ENCODE peak calls at places on chromosomes 1 and 21, in five cellular contexts. V, J, A, R and X are unnamed samples.
A peak's percentile ranks its signal among the peaks of the same experiment; 100 is the strongest.

GRCh38 chr1:203681739-203682138 is 55.1 kb downstream of the ATP2B4 start:
- DNase-seq in J (no peak), R (no peak), A (no peak), V (no peak), X (no peak)

GRCh38 chr1:77126309-77126708 is 92.9 kb downstream of the PIGK start:
- DNase-seq in V (no peak), J (peak; percentile 81), R (no peak), A (peak; percentile 54), X (no peak)

GRCh38 chr1:192445849-192446489 is 129.2 kb downstream of the RGS21 start:
- DNase-seq in A (peak; percentile 30), V (no peak), J (peak; percentile 71), R (no peak), X (no peak)

GRCh38 chr1:69055223-69055622 is 512.5 kb upstream of the LRRC7 start:
- DNase-seq in R (no peak), J (peak; percentile 1), V (no peak), A (no peak), X (no peak)

GRCh38 chr1:97783762-97784161 is 137.1 kb downstream of the DPYD start:
- DNase-seq in J (no peak), R (no peak), V (no peak), A (no peak), X (no peak)

GRCh38 chr1:218803351-218803997 is 370.2 kb upstream of the LYPLAL1 start:
- DNase-seq in J (no peak), R (no peak), V (no peak), A (no peak), X (no peak)

GRCh38 chr1:61053712-61054608 is 28.4 kb upstream of the NFIA start:
- DNase-seq in R (peak; percentile 80), J (peak; percentile 24), V (peak; percentile 68), A (no peak), X (no peak)

GRCh38 chr1:24454684-24455091 is 39.1 kb downstream of the NIPAL3 start:
- DNase-seq in V (no peak), J (no peak), R (no peak), A (peak; percentile 12), X (no peak)

GRCh38 chr21:44876849-44877575 is 3.5 kb upstream of the PTTG1IP start:
- DNase-seq in A (no peak), J (no peak), V (no peak), R (no peak), X (no peak)

GRCh38 chr21:44875341-44875740 is 1.9 kb upstream of the PTTG1IP start:
- DNase-seq in R (no peak), J (peak; percentile 70), A (peak; percentile 26), V (no peak), X (no peak)

GRCh38 chr21:44881586-44881939 is 8.1 kb upstream of the PTTG1IP start:
- DNase-seq in R (peak; percentile 30), V (no peak), J (no peak), A (no peak), X (no peak)

GRCh38 chr21:44880762-44881585 is 7.5 kb upstream of the PTTG1IP start:
- DNase-seq in J (peak; percentile 66), R (peak; percentile 47), V (no peak), A (peak; percentile 80), X (no peak)

DNA sequence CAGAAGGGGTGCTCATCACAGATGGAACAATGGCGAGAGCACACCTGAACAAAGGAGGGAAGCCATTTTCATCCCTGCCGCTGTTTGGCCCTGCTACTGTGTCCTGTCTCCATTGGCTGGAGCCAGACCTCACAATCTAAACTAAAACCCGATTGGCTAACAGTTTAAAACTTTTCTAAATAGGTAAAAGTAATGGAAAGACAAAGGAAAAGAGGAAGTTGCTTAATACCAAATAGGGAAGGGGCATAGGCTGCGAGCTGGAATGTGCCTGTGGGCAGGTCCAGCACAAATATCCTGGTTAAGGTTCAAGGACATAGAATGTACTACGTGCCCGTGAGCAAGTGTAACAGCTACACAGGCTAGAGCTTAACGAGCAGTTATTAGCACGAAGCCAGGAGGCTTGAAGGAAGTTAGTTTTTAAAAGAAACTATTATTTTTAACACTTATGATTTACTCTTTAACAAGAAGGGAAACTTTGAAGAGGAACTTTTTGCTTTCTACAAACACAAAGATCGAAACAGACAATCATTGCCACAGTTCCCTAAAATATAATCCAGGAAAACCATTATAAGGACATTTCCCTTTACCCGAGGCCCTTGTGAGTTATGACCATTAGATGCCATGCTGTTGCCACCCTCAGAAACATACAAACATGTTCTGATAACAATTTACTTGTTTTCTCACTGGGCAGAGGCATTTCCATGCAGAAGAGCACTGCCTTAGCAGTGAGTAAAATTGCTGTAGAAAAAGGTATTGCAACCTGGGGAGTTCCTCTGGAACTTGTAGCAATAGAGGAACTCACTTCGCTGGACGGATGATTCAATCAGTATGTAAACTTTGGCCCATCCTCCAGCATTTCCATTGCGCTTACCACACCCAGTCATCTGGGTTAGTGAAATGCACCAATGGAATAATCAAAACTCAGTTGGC is 4.8 kb upstream of the PTTG1IP start:
- DNase-seq in A (no peak), V (no peak), J (peak; percentile 35), R (no peak), X (no peak)
- TF ChIP-seq CTCF in A (no peak), V (no peak), J (no peak), R (no peak), X (no peak)

DNA sequence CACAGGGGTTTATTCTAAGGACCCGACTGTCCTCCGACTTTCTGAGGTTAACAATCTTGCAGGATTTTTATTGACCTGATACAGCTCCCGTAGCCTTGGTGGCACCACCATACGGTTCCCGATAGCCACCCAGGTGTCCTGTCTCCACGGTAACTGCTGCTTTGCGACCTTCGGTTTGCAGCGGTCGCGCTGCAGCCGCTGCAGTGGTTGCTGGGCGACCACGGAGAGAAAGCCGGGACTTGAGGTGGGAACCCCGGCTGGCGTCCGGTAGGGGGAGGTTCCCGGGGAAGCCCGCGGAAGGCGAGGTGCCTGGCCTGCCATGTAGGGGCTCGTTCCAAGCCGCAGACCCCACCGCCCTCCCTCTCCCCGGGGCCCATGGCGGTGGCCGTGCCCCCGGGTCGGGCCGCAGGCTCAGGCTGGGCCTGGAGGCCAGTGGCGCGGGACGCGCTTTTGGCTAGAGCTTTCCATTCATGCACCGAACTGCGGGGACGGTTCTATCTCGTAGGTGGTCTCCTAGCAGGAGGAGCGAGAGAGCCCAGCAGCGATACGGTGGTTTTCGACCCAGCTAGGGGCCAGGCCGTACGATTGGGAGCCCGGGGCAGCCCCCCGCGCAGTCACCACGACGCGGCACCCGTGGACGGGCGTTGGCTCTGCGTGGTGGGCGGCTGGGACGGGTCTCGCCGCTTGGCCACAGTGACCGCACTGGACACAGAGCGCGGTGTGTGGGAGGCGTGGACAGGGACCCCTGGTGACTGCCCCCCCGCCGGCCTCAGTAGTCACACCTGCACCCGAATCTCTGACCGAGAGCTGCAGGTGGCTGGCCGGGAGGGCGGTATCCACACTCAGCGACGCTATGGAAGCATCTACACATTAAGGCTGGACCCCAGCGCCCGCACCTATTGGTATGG is at the start of gene KLHDC9:
- DNase-seq in R (peak; percentile 87), V (peak; percentile 88), J (peak; percentile 95), A (peak; percentile 78), X (no peak)
- TF ChIP-seq CTCF in R (no peak), V (no peak), J (no peak), A (no peak), X (no peak)

GRCh38 chr1:206907304-206907991 is 10.2 kb downstream of the IL24 start:
- DNase-seq in J (no peak), V (no peak), R (peak; percentile 53), A (no peak), X (no peak)
- TF ChIP-seq CTCF in J (no peak), V (no peak), R (no peak), A (no peak), X (no peak)

DNA sequence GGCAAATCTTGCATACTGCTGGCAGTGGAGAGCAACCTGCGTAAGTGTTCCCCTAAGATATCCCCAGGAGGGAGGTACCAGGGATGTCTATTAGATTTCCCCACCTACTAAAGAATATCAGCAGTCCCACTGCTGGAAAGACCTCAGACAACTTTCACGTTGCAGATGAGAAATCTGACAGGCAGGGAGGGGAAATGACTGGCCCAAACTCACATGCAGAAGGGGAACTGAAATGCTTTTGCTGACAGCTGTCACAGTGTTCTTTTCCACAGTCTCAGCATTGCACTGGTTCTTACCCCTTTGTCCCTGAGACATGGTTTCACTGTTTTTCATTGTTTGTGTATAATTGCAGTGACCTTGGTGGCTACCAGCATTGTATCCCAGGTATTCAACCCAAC is 84.8 kb upstream of the ATP1A1 start:
- DNase-seq in A (no peak), J (no peak), V (no peak), R (no peak), X (no peak)
- TF ChIP-seq CTCF in A (no peak), J (no peak), V (no peak), R (no peak), X (no peak)

GRCh38 chr1:189628857-189629256 is 848.8 kb downstream of the BRINP3 start:
- DNase-seq in J (no peak), R (no peak), A (no peak), V (no peak), X (no peak)

GRCh38 chr1:189623336-189623735 is 854.3 kb downstream of the BRINP3 start:
- DNase-seq in J (no peak), V (no peak), R (no peak), A (no peak), X (no peak)

DNA sequence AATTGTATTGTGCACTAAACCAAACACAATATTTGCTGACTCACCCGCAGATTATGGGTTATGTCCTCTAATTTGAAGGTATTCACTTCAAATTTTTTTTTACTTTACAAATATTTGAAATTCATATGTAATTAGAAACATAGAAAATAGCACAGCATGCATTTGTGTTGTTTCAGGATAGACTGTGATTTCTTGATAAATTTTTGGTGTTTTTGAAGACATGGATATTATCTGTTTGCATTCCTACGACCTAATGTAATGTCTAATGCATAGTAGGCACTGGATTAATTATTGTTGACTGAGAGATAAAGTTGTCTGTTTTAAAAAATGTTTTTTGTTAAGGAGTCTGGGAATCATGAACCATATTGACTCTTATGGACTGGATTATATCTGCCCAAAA is 850.2 kb downstream of the BRINP3 start:
- DNase-seq in A (no peak), V (no peak), R (no peak), J (no peak), X (no peak)
- TF ChIP-seq CTCF in A (no peak), V (no peak), R (no peak), J (no peak), X (no peak)